ENCODE peak calls at places on chromosomes 5 and 9, in four cellular contexts. One of them, this sample, is unnamed.

GRCh38 chr9:137286980-137287383 is 9.5 kb downstream of the TOR4A start:
- DNase-seq in Panc1: no peak
- DNase-seq in suprapubic skin: peak
- DNase-seq in HCT116: peak
- DNase-seq in this sample: no peak

GRCh38 chr9:120453792-120454191 is 126.2 kb downstream of the CDK5RAP2 start:
- DNase-seq in Panc1: no peak
- DNase-seq in suprapubic skin: no peak
- DNase-seq in HCT116: no peak
- DNase-seq in this sample: no peak

GRCh38 chr9:69134412-69134811 is 39.7 kb upstream of the TJP2 start:
- DNase-seq in Panc1: no peak
- DNase-seq in suprapubic skin: no peak
- DNase-seq in HCT116: no peak
- DNase-seq in this sample: no peak

GRCh38 chr5:102762095-102762534 is 7.0 kb downstream of the PAM start:
- DNase-seq in Panc1: no peak
- DNase-seq in suprapubic skin: no peak
- DNase-seq in HCT116: no peak
- DNase-seq in this sample: no peak

GRCh38 chr9:86600291-86600690 is 246.1 kb upstream of the TUT7 start:
- DNase-seq in Panc1: no peak
- DNase-seq in suprapubic skin: no peak
- DNase-seq in HCT116: no peak
- DNase-seq in this sample: no peak

GRCh38 chr9:123678038-123678877 is 251.7 kb downstream of the DENND1A start:
- DNase-seq in Panc1: no peak
- DNase-seq in suprapubic skin: no peak
- DNase-seq in HCT116: no peak
- DNase-seq in this sample: no peak

GRCh38 chr5:55303238-55303690 is 4.2 kb downstream of the DHX29 start:
- DNase-seq in Panc1: no peak
- DNase-seq in suprapubic skin: no peak
- DNase-seq in HCT116: no peak
- DNase-seq in this sample: peak

GRCh38 chr9:119802621-119803020 is 433.4 kb upstream of the BRINP1 start:
- DNase-seq in Panc1: no peak
- DNase-seq in suprapubic skin: peak
- DNase-seq in HCT116: no peak
- DNase-seq in this sample: no peak

GRCh38 chr9:127876026-127876763 is 1.3 kb downstream of the AK1 start:
- DNase-seq in Panc1: no peak
- DNase-seq in suprapubic skin: peak
- DNase-seq in HCT116: no peak
- DNase-seq in this sample: no peak

GRCh38 chr5:95761771-95762680 is 30.9 kb downstream of the RHOBTB3 start:
- DNase-seq in Panc1: no peak
- DNase-seq in suprapubic skin: no peak
- DNase-seq in HCT116: no peak
- DNase-seq in this sample: no peak

GRCh38 chr5:7827602-7828001 is 23.3 kb downstream of the CFAP90 start:
- DNase-seq in Panc1: no peak
- DNase-seq in suprapubic skin: no peak
- DNase-seq in HCT116: no peak
- DNase-seq in this sample: no peak

GRCh38 chr9:36867672-36868471 is 166.2 kb downstream of the PAX5 start:
- DNase-seq in Panc1: no peak
- DNase-seq in suprapubic skin: no peak
- DNase-seq in HCT116: no peak
- DNase-seq in this sample: no peak

GRCh38 chr9:114078021-114078780 is at the start of gene AMBP:
- DNase-seq in Panc1: no peak
- DNase-seq in suprapubic skin: peak
- DNase-seq in HCT116: no peak
- DNase-seq in this sample: no peak

GRCh38 chr5:61752588-61752987 is 420.5 kb downstream of the ZSWIM6 start:
- DNase-seq in Panc1: no peak
- DNase-seq in suprapubic skin: no peak
- DNase-seq in HCT116: no peak
- DNase-seq in this sample: no peak

GRCh38 chr5:72658767-72659540 is 151.7 kb upstream of the ZNF366 start:
- DNase-seq in Panc1: no peak
- DNase-seq in suprapubic skin: no peak
- DNase-seq in HCT116: no peak
- DNase-seq in this sample: no peak

GRCh38 chr5:76818844-76819831 is at the start of gene F2RL1:
- DNase-seq in Panc1: no peak
- DNase-seq in suprapubic skin: peak
- DNase-seq in HCT116: peak
- DNase-seq in this sample: no peak

GRCh38 chr5:83564069-83564749 is 92.7 kb downstream of the VCAN start:
- DNase-seq in Panc1: peak
- DNase-seq in suprapubic skin: no peak
- DNase-seq in HCT116: peak
- DNase-seq in this sample: no peak

GRCh38 chr9:38041564-38042267 is 27.3 kb downstream of the SHB start:
- DNase-seq in Panc1: no peak
- DNase-seq in suprapubic skin: no peak
- DNase-seq in HCT116: no peak
- DNase-seq in this sample: no peak

GRCh38 chr5:3361811-3362605 is 233.6 kb upstream of the IRX1 start:
- DNase-seq in Panc1: no peak
- DNase-seq in suprapubic skin: peak
- DNase-seq in HCT116: no peak
- DNase-seq in this sample: no peak

GRCh38 chr9:104992696-104993095 is 64.7 kb upstream of the ABCA1 start:
- DNase-seq in Panc1: no peak
- DNase-seq in suprapubic skin: no peak
- DNase-seq in HCT116: no peak
- DNase-seq in this sample: no peak

GRCh38 chr5:143721960-143722359 is 90.0 kb upstream of the HMHB1 start:
- DNase-seq in Panc1: no peak
- DNase-seq in suprapubic skin: no peak
- DNase-seq in HCT116: no peak
- DNase-seq in this sample: no peak

GRCh38 chr5:113119271-113119924 is 142.8 kb downstream of the DCP2 start:
- DNase-seq in Panc1: no peak
- DNase-seq in suprapubic skin: no peak
- DNase-seq in HCT116: no peak
- DNase-seq in this sample: no peak

GRCh38 chr5:105167092-105167491 is 1604.5 kb upstream of the NUDT12 start:
- DNase-seq in Panc1: no peak
- DNase-seq in suprapubic skin: no peak
- DNase-seq in HCT116: no peak
- DNase-seq in this sample: no peak

GRCh38 chr5:20113031-20113685 is 125.2 kb upstream of the CDH18 start:
- DNase-seq in Panc1: no peak
- DNase-seq in suprapubic skin: no peak
- DNase-seq in HCT116: no peak
- DNase-seq in this sample: no peak

GRCh38 chr5:95619518-95620029 is 313 bp upstream of the GPR150 start:
- DNase-seq in Panc1: no peak
- DNase-seq in suprapubic skin: no peak
- DNase-seq in HCT116: no peak
- DNase-seq in this sample: no peak

GRCh38 chr5:177402271-177403043 is 2.0 kb upstream of the PFN3 start:
- DNase-seq in Panc1: no peak
- DNase-seq in suprapubic skin: peak
- DNase-seq in HCT116: peak
- DNase-seq in this sample: peak

GRCh38 chr5:96816430-96816939 is 8.7 kb upstream of the ERAP1 start:
- DNase-seq in Panc1: no peak
- DNase-seq in suprapubic skin: no peak
- DNase-seq in HCT116: no peak
- DNase-seq in this sample: peak

GRCh38 chr9:112059145-112059979 is 115.7 kb downstream of the SUSD1 start:
- DNase-seq in Panc1: no peak
- DNase-seq in suprapubic skin: no peak
- DNase-seq in HCT116: no peak
- DNase-seq in this sample: no peak

GRCh38 chr5:150510460-150511263 is 2.7 kb downstream of the NDST1 start:
- DNase-seq in Panc1: no peak
- DNase-seq in suprapubic skin: no peak
- DNase-seq in HCT116: no peak
- DNase-seq in this sample: no peak

GRCh38 chr5:150513375-150514309 is 5.7 kb downstream of the NDST1 start:
- DNase-seq in Panc1: no peak
- DNase-seq in suprapubic skin: no peak
- DNase-seq in HCT116: no peak
- DNase-seq in this sample: peak

GRCh38 chr5:150509992-150510391 is 2.1 kb downstream of the NDST1 start:
- DNase-seq in Panc1: no peak
- DNase-seq in suprapubic skin: no peak
- DNase-seq in HCT116: no peak
- DNase-seq in this sample: no peak

GRCh38 chr5:150512368-150512747 is 4.4 kb downstream of the NDST1 start:
- DNase-seq in Panc1: no peak
- DNase-seq in suprapubic skin: no peak
- DNase-seq in HCT116: no peak
- DNase-seq in this sample: no peak

DNA sequence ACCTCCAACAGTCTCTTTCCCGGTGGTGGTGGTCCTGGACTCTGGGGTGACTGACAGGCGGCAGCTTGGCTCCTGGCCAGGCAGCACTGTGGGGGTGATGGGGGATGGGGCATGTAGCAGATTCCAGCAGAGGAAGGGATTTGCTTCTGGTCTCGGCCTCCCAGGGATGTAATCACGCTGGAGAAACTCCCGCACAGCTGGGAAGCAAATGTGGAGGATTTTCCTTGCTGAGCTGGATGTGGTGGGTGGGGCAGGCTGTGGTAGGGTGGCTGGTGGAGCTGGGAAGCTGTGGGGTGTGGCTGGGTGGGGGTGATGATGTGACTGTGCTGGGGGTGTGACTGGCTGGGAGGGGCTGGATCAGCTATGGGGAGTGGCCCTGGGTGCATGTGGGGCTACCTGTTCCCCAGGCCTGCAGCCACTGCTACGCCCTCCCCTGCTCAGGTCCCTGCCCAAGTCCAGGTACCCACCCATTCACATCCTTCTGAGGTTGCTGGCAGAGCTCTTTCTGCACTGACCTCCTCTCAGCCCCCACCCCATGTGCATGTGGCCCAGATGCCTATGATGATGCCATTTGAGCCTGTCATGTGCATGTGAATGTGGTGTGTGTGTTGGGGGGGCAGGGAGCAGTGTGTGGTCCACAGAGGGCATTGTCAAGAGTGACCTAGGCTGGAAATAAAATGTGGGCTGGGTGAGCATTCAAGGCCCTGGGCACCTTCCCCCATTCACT is 3.9 kb downstream of the NDST1 start:
- DNase-seq in Panc1: no peak
- DNase-seq in suprapubic skin: peak
- DNase-seq in HCT116: no peak
- DNase-seq in this sample: no peak
- TF ChIP-seq POLR2AphosphoS5 in Panc1: no peak
- TF ChIP-seq POLR2AphosphoS5 in suprapubic skin: no peak
- TF ChIP-seq POLR2AphosphoS5 in HCT116: no peak
- TF ChIP-seq POLR2AphosphoS5 in this sample: no peak

GRCh38 chr5:160326981-160327380 is 14.6 kb upstream of the CCNJL start:
- DNase-seq in Panc1: no peak
- DNase-seq in suprapubic skin: no peak
- DNase-seq in HCT116: no peak
- DNase-seq in this sample: no peak

GRCh38 chr5:160333726-160334125 is 21.4 kb upstream of the CCNJL start:
- DNase-seq in Panc1: no peak
- DNase-seq in suprapubic skin: no peak
- DNase-seq in HCT116: no peak
- DNase-seq in this sample: no peak

GRCh38 chr5:160325716-160326115 is 13.4 kb upstream of the CCNJL start:
- DNase-seq in Panc1: no peak
- DNase-seq in suprapubic skin: no peak
- DNase-seq in HCT116: no peak
- DNase-seq in this sample: no peak

GRCh38 chr5:160327829-160328228 is 15.5 kb upstream of the CCNJL start:
- DNase-seq in Panc1: no peak
- DNase-seq in suprapubic skin: no peak
- DNase-seq in HCT116: no peak
- DNase-seq in this sample: no peak

DNA sequence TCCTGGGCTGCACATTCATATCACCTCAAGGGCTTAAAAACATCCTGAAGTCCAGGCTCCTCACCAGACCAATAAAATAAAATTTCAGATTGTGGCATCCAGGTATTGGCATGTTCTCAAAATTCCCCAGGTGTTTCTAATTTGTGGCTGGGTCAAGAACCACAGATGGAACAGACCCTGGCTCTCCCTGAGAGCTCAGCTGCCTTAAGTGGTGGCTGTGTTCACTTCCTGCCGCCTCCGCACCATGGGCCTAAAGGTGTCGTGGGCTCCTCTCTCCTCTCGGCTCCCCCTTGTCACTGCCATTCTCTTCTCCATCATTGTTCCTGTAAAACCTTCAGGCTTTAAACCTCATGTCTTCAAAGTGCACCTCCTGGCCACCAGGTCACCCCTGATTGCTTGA is 17.8 kb upstream of the CCNJL start:
- DNase-seq in Panc1: no peak
- DNase-seq in suprapubic skin: no peak
- DNase-seq in HCT116: no peak
- DNase-seq in this sample: no peak
- H3K27ac ChIP-seq in Panc1: no peak
- H3K27ac ChIP-seq in suprapubic skin: no peak
- H3K27ac ChIP-seq in HCT116: no peak
- H3K27ac ChIP-seq in this sample: no peak

DNA sequence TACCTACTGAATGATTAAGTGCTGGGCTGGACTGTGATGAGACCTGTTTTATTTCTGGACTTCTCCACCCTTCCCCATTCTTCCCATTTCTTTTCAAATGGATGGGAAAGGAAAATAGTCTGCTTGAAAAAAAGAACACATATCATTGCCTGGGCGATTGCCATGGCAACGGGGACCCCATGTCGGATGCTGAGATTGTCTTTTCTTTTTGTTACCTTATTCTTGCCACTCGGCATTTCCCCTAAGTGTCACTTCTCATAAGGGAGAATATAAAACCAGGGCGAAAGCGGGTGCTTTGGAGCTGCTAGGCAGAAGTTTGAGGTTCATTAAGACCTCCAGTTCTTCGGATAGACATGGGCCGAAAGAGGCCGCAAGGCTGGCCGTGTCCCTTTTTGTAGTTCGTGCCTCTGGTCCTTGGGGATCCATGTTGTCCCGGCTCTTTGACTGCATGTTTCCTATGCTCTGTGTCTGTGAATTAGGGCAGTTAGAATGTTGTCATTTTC is 760 bp downstream of the FGD3 start:
- DNase-seq in Panc1: no peak
- DNase-seq in suprapubic skin: no peak
- DNase-seq in HCT116: no peak
- DNase-seq in this sample: no peak
- H3K4me3 ChIP-seq in Panc1: no peak
- H3K4me3 ChIP-seq in suprapubic skin: peak
- H3K4me3 ChIP-seq in HCT116: no peak
- H3K4me3 ChIP-seq in this sample: no peak

DNA sequence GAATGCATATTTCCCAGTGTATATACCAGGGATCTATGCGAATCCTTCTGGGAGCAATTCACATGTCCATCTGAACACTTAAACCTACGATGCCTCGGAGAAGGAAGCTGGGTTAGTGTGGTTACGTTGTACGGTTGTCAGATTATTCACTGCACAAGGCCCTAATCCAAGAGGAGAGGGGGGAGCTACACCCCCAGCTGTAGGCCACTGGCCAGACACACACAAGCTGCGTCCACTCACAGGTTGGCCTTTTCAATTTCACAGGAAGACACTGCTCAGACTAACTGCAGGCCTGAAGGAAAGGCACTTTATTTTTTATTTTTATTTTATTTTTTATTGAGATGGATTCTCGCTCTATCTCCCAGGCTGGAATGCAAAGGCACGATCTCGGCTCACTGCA is 184.5 kb upstream of the GNA14 start:
- DNase-seq in Panc1: no peak
- DNase-seq in suprapubic skin: no peak
- DNase-seq in HCT116: no peak
- DNase-seq in this sample: no peak
- TF ChIP-seq POLR2AphosphoS5 in Panc1: no peak
- TF ChIP-seq POLR2AphosphoS5 in suprapubic skin: no peak
- TF ChIP-seq POLR2AphosphoS5 in HCT116: no peak
- TF ChIP-seq POLR2AphosphoS5 in this sample: no peak